ENCODE peak calls at places on chromosomes 16 and 17, in six cellular contexts. H is left ventricle myocardium inferior; C is CD4-positive, alpha-beta T cell; U is neural progenitor cell; J is activated CD8-positive, alpha-beta T cell treated with anti-CD3 and anti-CD28 coated beads, Interleukin-2, amount 10 ng/mL, durations not matched to agents 7 days and 5 days; R is Peyer's patch. E is an unnamed sample.

GRCh38 chr16:82358601-82359221 is 188.7 kb upstream of the MPHOSPH6 start:
- DNase-seq in H (no peak), C (no peak), U (no peak), J (no peak), R (no peak), E (no peak)

GRCh38 chr17:58268774-58269556 is 11.8 kb downstream of the MPO start:
- DNase-seq in H (no peak), C (no peak), U (no peak), J (no peak), R (no peak), E (no peak)

GRCh38 chr17:1713160-1713877 is 3.1 kb upstream of the TLCD2 start:
- DNase-seq in H (no peak), C (no peak), U (no peak), J (no peak), R (no peak), E (no peak)

GRCh38 chr17:35210741-35211140 is 16.5 kb upstream of the SLC35G3 start:
- DNase-seq in H (no peak), C (peak; percentile 17), U (no peak), J (no peak), R (no peak), E (no peak)

GRCh38 chr17:32998893-32999240 is 7.2 kb downstream of the SPACA3 start:
- DNase-seq in H (no peak), C (no peak), U (no peak), J (no peak), R (no peak), E (no peak)

GRCh38 chr16:31108794-31109558 is 790 bp downstream of the BCKDK start:
- DNase-seq in H (no peak), C (no peak), U (no peak), J (no peak), R (no peak), E (no peak)

GRCh38 chr17:2085648-2085949 is 30.7 kb downstream of the HIC1 start:
- DNase-seq in H (peak; percentile 76), C (no peak), U (no peak), J (no peak), R (no peak), E (no peak)

GRCh38 chr16:67279296-67280089 is at the start of gene PLEKHG4:
- DNase-seq in H (peak; percentile 64), C (peak; percentile 73), U (peak; percentile 86), J (peak; percentile 87), R (peak; percentile 61), E (peak; percentile 64)

GRCh38 chr17:2023692-2024571 is 1.2 kb downstream of the RTN4RL1 start:
- DNase-seq in H (no peak), C (peak; percentile 18), U (peak; percentile 99), J (peak; percentile 34), R (peak; percentile 24), E (no peak)

GRCh38 chr17:63831505-63831904 is 4.0 kb upstream of the FTSJ3 start:
- DNase-seq in H (no peak), C (no peak), U (no peak), J (no peak), R (no peak), E (no peak)

GRCh38 chr17:8226536-8227237 is 16.3 kb upstream of the AURKB start:
- DNase-seq in H (peak; percentile 52), C (no peak), U (peak; percentile 94), J (peak; percentile 46), R (peak; percentile 35), E (no peak)

GRCh38 chr17:80328620-80329380 is 68.1 kb downstream of the RNF213 start:
- DNase-seq in H (no peak), C (no peak), U (no peak), J (no peak), R (no peak), E (no peak)